ENCODE peak calls at places on chromosomes 3 and 15, in six cellular contexts. C, W, M, E, J and U are unnamed samples.

GRCh38 chr3:197881601-197882000 is 68.4 kb upstream of the RPL35A start:
- DNase-seq in M (no peak), C (no peak), J (no peak), E (no peak), W (no peak), U (no peak)

GRCh38 chr3:125398952-125399351 is 23.8 kb upstream of the ZNF148 start:
- DNase-seq in C (no peak), E (no peak), J (no peak), W (no peak), M (no peak), U (no peak)

GRCh38 chr3:192892981-192893827 is 24.5 kb downstream of the MB21D2 start:
- DNase-seq in E (no peak), M (peak), C (peak), J (no peak), W (peak), U (peak)

GRCh38 chr3:112814256-112814655 is 32.4 kb downstream of the CD200R1L start:
- DNase-seq in J (no peak), C (no peak), M (no peak), E (no peak), W (no peak), U (no peak)

GRCh38 chr3:12155833-12156232 is 2.9 kb downstream of the TIMP4 start:
- DNase-seq in J (no peak), W (no peak), E (no peak), M (no peak), C (no peak), U (no peak)

GRCh38 chr3:33391255-33391995 is 48.8 kb downstream of the UBP1 start:
- DNase-seq in M (no peak), E (no peak), C (no peak), J (no peak), W (no peak), U (no peak)

GRCh38 chr15:51086409-51086808 is 8.3 kb downstream of the TNFAIP8L3 start:
- DNase-seq in E (no peak), C (no peak), M (no peak), J (no peak), W (no peak), U (no peak)

GRCh38 chr3:156674046-156674910 is at the start of gene TIPARP:
- DNase-seq in M (peak), J (peak), C (peak), E (peak), W (peak), U (peak)

GRCh38 chr3:152202976-152203626 is 65.6 kb upstream of the MBNL1 start:
- DNase-seq in C (no peak), E (no peak), W (peak), M (no peak), J (no peak), U (no peak)

GRCh38 chr15:82064824-82065223 is 19.0 kb upstream of the MEX3B start:
- DNase-seq in W (peak), E (no peak), M (no peak), J (no peak), C (no peak), U (no peak)

GRCh38 chr15:29410342-29410741 is 140.7 kb upstream of the NSMCE3 start:
- DNase-seq in C (no peak), W (no peak), E (no peak), J (no peak), M (no peak), U (no peak)

GRCh38 chr3:127254730-127255129 is 33.1 kb downstream of the PRR20G start:
- DNase-seq in E (no peak), C (no peak), M (no peak), J (no peak), W (no peak), U (no peak)